ENCODE peak calls at places on chromosomes 2 and 18, in four cellular contexts. One of them, this sample, is unnamed.

GRCh38 chr18:66646622-66647021 is 42.7 kb upstream of the CDH19 start:
- DNase-seq in endothelial cell: no peak
- DNase-seq in NCI-H510A: no peak
- DNase-seq in mucosa of descending colon: no peak
- DNase-seq in this sample: no peak

GRCh38 chr2:96505231-96505889 is at the start of gene NEURL3:
- DNase-seq in NCI-H510A: no peak
- DNase-seq in mucosa of descending colon: peak; percentile 61
- DNase-seq in endothelial cell: no peak
- DNase-seq in this sample: no peak

GRCh38 chr2:64453710-64454315 is at the start of gene LGALSL:
- DNase-seq in mucosa of descending colon: peak; percentile 95
- DNase-seq in endothelial cell: peak; percentile 79
- DNase-seq in NCI-H510A: peak; percentile 68
- DNase-seq in this sample: peak; percentile 83

GRCh38 chr2:231648579-231649174 is 56.0 kb downstream of the TEX44 start:
- DNase-seq in NCI-H510A: peak; percentile 85
- DNase-seq in mucosa of descending colon: peak; percentile 94
- DNase-seq in endothelial cell: peak; percentile 77
- DNase-seq in this sample: peak; percentile 70

GRCh38 chr2:105969552-105969951 is 224.5 kb downstream of the UXS1 start:
- DNase-seq in endothelial cell: peak; percentile 46
- DNase-seq in NCI-H510A: peak; percentile 11
- DNase-seq in mucosa of descending colon: no peak
- DNase-seq in this sample: no peak

GRCh38 chr2:210198326-210198725 is 26.9 kb downstream of the ACADL start:
- DNase-seq in endothelial cell: no peak
- DNase-seq in mucosa of descending colon: no peak
- DNase-seq in NCI-H510A: no peak
- DNase-seq in this sample: no peak

GRCh38 chr2:235553291-235553690 is 59.4 kb downstream of the AGAP1 start:
- DNase-seq in endothelial cell: no peak
- DNase-seq in mucosa of descending colon: no peak
- DNase-seq in NCI-H510A: no peak
- DNase-seq in this sample: no peak

GRCh38 chr2:12167525-12168317 is 421.3 kb downstream of the LPIN1 start:
- DNase-seq in endothelial cell: peak; percentile 70
- DNase-seq in mucosa of descending colon: peak; percentile 30
- DNase-seq in NCI-H510A: no peak
- DNase-seq in this sample: no peak

GRCh38 chr2:101064868-101065549 is 62.9 kb downstream of the RPL31 start:
- DNase-seq in NCI-H510A: peak; percentile 27
- DNase-seq in mucosa of descending colon: no peak
- DNase-seq in endothelial cell: no peak
- DNase-seq in this sample: no peak

GRCh38 chr2:54522624-54523281 is 66.6 kb downstream of the SPTBN1 start:
- DNase-seq in mucosa of descending colon: peak; percentile 66
- DNase-seq in endothelial cell: peak; percentile 47
- DNase-seq in NCI-H510A: peak; percentile 52
- DNase-seq in this sample: peak; percentile 45

GRCh38 chr2:45210466-45211195 is 201.4 kb upstream of the SIX2 start:
- DNase-seq in endothelial cell: no peak
- DNase-seq in NCI-H510A: no peak
- DNase-seq in mucosa of descending colon: no peak
- DNase-seq in this sample: no peak

GRCh38 chr18:12944724-12945123 is 3.1 kb upstream of the SEH1L start:
- DNase-seq in endothelial cell: no peak
- DNase-seq in mucosa of descending colon: no peak
- DNase-seq in NCI-H510A: no peak
- DNase-seq in this sample: peak; percentile 57

GRCh38 chr2:120678251-120678650 is 57.4 kb upstream of the GLI2 start:
- DNase-seq in endothelial cell: no peak
- DNase-seq in mucosa of descending colon: no peak
- DNase-seq in NCI-H510A: no peak
- DNase-seq in this sample: no peak

GRCh38 chr2:119049968-119050657 is 108.1 kb downstream of the MARCO start:
- DNase-seq in NCI-H510A: no peak
- DNase-seq in endothelial cell: peak; percentile 53
- DNase-seq in mucosa of descending colon: no peak
- DNase-seq in this sample: no peak

GRCh38 chr2:74762789-74763188 is 71.1 kb upstream of the HK2 start:
- DNase-seq in NCI-H510A: no peak
- DNase-seq in endothelial cell: no peak
- DNase-seq in mucosa of descending colon: no peak
- DNase-seq in this sample: no peak

GRCh38 chr18:34773961-34774754 is 64.1 kb downstream of the DTNA start:
- DNase-seq in endothelial cell: no peak
- DNase-seq in NCI-H510A: no peak
- DNase-seq in mucosa of descending colon: peak; percentile 30
- DNase-seq in this sample: peak; percentile 44

GRCh38 chr2:58680938-58681337 is 439.8 kb upstream of the FANCL start:
- DNase-seq in mucosa of descending colon: no peak
- DNase-seq in NCI-H510A: no peak
- DNase-seq in endothelial cell: no peak
- DNase-seq in this sample: no peak

GRCh38 chr2:222939208-222939846 is 78.5 kb downstream of the ACSL3 start:
- DNase-seq in NCI-H510A: no peak
- DNase-seq in endothelial cell: peak; percentile 85
- DNase-seq in mucosa of descending colon: peak; percentile 32
- DNase-seq in this sample: peak; percentile 20